ENCODE peak calls at places on chromosomes 3 and 15, in ten cellular contexts. R, A, C, J, K, Z, D, U, N and O are unnamed samples.

GRCh38 chr15:87959658-87960057 is 296.9 kb downstream of the NTRK3 start:
- DNase-seq in R (no peak), A (no peak), C (no peak), J (no peak), K (no peak), Z (no peak), D (no peak), U (no peak), N (no peak), O (no peak)

GRCh38 chr15:73941044-73941443 is 14.8 kb downstream of the LOXL1 start:
- DNase-seq in R (peak), A (no peak), C (no peak), J (no peak), K (no peak), Z (no peak), D (peak), U (no peak), N (no peak), O (peak)

GRCh38 chr3:10273697-10274305 is 18.9 kb downstream of the GHRL start:
- DNase-seq in R (peak), A (no peak), C (peak), J (no peak), K (no peak), Z (no peak), D (peak), U (no peak), N (no peak), O (peak)

GRCh38 chr3:58049143-58049785 is 41.0 kb downstream of the FLNB start:
- DNase-seq in R (peak), A (peak), C (peak), J (no peak), K (no peak), Z (peak), D (peak), U (peak), N (peak), O (peak)

GRCh38 chr15:65365229-65365628 is 12.6 kb downstream of the IGDCC3 start:
- DNase-seq in R (no peak), A (no peak), C (no peak), J (no peak), K (no peak), Z (peak), D (no peak), U (no peak), N (peak), O (no peak)

GRCh38 chr15:35674873-35675781 is 129.2 kb upstream of the DPH6 start:
- DNase-seq in R (peak), A (no peak), C (no peak), J (no peak), K (no peak), Z (no peak), D (peak), U (no peak), N (no peak), O (peak)

GRCh38 chr3:50167069-50167781 is 12.1 kb downstream of the SEMA3F start:
- DNase-seq in R (no peak), A (no peak), C (no peak), J (no peak), K (no peak), Z (no peak), D (peak), U (no peak), N (no peak), O (no peak)

GRCh38 chr3:87026246-87026645 is 35.3 kb upstream of the VGLL3 start:
- DNase-seq in R (no peak), A (no peak), C (no peak), J (no peak), K (no peak), Z (no peak), D (no peak), U (no peak), N (no peak), O (no peak)

GRCh38 chr15:83818591-83818990 is 164.7 kb downstream of the ADAMTSL3 start:
- DNase-seq in R (no peak), A (no peak), C (no peak), J (no peak), K (no peak), Z (no peak), D (no peak), U (no peak), N (no peak), O (no peak)

GRCh38 chr3:48514431-48515227 is 10.7 kb upstream of the SHISA5 start:
- DNase-seq in R (no peak), A (no peak), C (no peak), J (no peak), K (peak), Z (no peak), D (no peak), U (no peak), N (no peak), O (no peak)

GRCh38 chr15:86355798-86356197 is 276.1 kb downstream of the AGBL1 start:
- DNase-seq in R (no peak), A (no peak), C (no peak), J (peak), K (no peak), Z (no peak), D (no peak), U (no peak), N (peak), O (no peak)

GRCh38 chr3:117282506-117282905 is 572.9 kb downstream of the TUSC7 start:
- DNase-seq in R (no peak), A (no peak), C (no peak), J (no peak), K (no peak), Z (no peak), D (no peak), U (no peak), N (no peak), O (no peak)

GRCh38 chr3:139434764-139435291 is 41.5 kb downstream of the RBP2 start:
- DNase-seq in R (peak), A (no peak), C (no peak), J (no peak), K (no peak), Z (no peak), D (peak), U (peak), N (peak), O (peak)

GRCh38 chr3:113495035-113495434 is 19.9 kb downstream of the SPICE1 start:
- DNase-seq in R (peak), A (no peak), C (no peak), J (peak), K (peak), Z (no peak), D (peak), U (peak), N (peak), O (peak)

GRCh38 chr3:180564676-180565075 is 37.3 kb upstream of the TTC14 start:
- DNase-seq in R (peak), A (no peak), C (no peak), J (no peak), K (no peak), Z (no peak), D (no peak), U (no peak), N (no peak), O (no peak)

GRCh38 chr3:10962481-10963036 is 30.0 kb upstream of the SLC6A1 start:
- DNase-seq in R (no peak), A (no peak), C (no peak), J (no peak), K (no peak), Z (no peak), D (no peak), U (peak), N (no peak), O (no peak)

GRCh38 chr3:143436231-143436930 is 316.8 kb downstream of the CHST2 start:
- DNase-seq in R (peak), A (no peak), C (no peak), J (no peak), K (no peak), Z (no peak), D (peak), U (no peak), N (no peak), O (no peak)

GRCh38 chr15:67479781-67480180 is 41.1 kb upstream of the C15orf61 start:
- DNase-seq in R (peak), A (no peak), C (no peak), J (no peak), K (no peak), Z (no peak), D (peak), U (no peak), N (no peak), O (peak)

GRCh38 chr15:85063088-85063487 is 81.4 kb downstream of the PDE8A start:
- DNase-seq in R (no peak), A (no peak), C (no peak), J (no peak), K (no peak), Z (no peak), D (peak), U (no peak), N (no peak), O (no peak)

GRCh38 chr3:42397644-42398043 is 12.8 kb downstream of the LYZL4 start:
- DNase-seq in R (no peak), A (no peak), C (no peak), J (no peak), K (no peak), Z (no peak), D (no peak), U (no peak), N (no peak), O (no peak)

GRCh38 chr3:183486472-183486871 is 58.1 kb upstream of the MCF2L2 start:
- DNase-seq in R (no peak), A (no peak), C (no peak), J (no peak), K (no peak), Z (no peak), D (no peak), U (no peak), N (peak), O (no peak)

GRCh38 chr15:65259367-65259781 is 27.3 kb downstream of the PARP16 start:
- DNase-seq in R (peak), A (peak), C (no peak), J (no peak), K (no peak), Z (peak), D (no peak), U (peak), N (no peak), O (no peak)

GRCh38 chr3:189914799-189915198 is 205.9 kb downstream of the P3H2 start:
- DNase-seq in R (peak), A (no peak), C (no peak), J (peak), K (no peak), Z (no peak), D (peak), U (no peak), N (no peak), O (peak)

GRCh38 chr15:91795281-91795680 is 58.2 kb upstream of the SLCO3A1 start:
- DNase-seq in R (no peak), A (no peak), C (no peak), J (no peak), K (no peak), Z (no peak), D (no peak), U (no peak), N (no peak), O (no peak)

GRCh38 chr3:173584834-173585831 is 187.6 kb downstream of the NLGN1 start:
- DNase-seq in R (peak), A (no peak), C (no peak), J (no peak), K (peak), Z (peak), D (peak), U (peak), N (peak), O (peak)
- H3K4me3 ChIP-seq in R (peak), A (peak), C (peak), J (no peak), K (peak), Z (peak), D (peak), U (no peak), N (peak), O (peak)

DNA sequence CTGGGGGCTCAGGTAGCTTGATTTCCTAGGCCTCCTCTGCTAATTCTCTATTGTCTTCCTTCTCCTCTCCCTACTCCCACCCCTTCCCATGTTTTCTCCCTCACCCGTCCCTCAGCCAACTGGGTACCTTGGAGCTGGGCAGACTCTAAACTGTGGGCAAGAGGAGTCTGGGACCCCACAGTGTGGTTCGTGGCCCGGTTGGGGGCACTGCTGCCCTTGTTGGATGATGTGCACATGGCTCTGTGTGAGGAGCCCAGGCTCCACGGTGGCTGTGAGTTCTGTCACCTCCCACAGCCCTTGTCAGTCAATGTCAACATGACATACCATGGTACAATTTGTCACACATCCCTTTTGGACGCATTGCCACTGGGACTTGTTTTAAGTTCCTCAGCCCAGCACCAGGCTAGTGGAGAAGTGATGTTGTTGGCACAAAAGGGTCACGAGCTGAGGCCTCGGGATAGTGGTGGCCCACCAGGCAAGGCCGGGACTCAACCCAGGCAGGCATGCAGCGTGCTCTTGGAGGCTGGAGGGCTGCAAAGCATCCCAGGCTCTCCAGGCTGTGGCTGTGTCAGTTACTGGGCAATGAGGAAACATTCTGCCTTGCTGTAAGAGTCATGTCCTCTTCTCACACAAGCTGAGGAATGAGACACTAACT is 142.3 kb downstream of the TLE3 start:
- DNase-seq in R (no peak), A (no peak), C (no peak), J (no peak), K (no peak), Z (no peak), D (no peak), U (no peak), N (no peak), O (no peak)
- TF ChIP-seq CTCF in R (no peak), A (no peak), C (no peak), J (no peak), K (no peak), Z (no peak), D (no peak), U (no peak), N (no peak), O (no peak)

DNA sequence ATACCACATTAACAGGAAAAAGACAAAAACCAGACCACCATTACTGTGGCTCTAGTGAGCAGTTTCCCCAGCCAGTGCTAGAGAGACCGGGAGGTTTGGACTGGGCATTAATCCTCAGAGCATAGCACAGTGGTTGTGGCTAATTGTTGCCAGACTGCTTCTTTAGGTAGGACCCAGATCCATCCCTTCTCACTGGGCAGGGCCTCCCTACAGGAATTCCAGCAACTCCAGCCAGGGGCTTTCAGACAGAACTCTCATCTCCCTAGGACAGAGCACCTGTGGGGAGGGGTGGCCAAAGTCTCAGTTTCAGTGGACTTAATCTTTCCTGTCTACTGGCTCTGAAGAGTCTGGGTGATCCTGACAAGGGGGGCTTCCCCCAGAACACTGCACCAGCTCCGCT is 759.6 kb downstream of the SQOR start:
- DNase-seq in R (no peak), A (no peak), C (no peak), J (no peak), K (no peak), Z (no peak), D (no peak), U (no peak), N (peak), O (no peak)
- H3K4me3 ChIP-seq in R (no peak), A (no peak), C (no peak), J (no peak), K (no peak), Z (no peak), D (no peak), U (no peak), N (no peak), O (no peak)

GRCh38 chr3:100606894-100607512 is 2.4 kb upstream of the ADGRG7 start:
- DNase-seq in R (no peak), A (no peak), C (no peak), J (no peak), K (peak), Z (no peak), D (no peak), U (no peak), N (no peak), O (no peak)

GRCh38 chr3:100602506-100603444 is 6.6 kb upstream of the ADGRG7 start:
- DNase-seq in R (peak), A (no peak), C (no peak), J (no peak), K (peak), Z (no peak), D (peak), U (no peak), N (peak), O (peak)

GRCh38 chr3:100605358-100605757 is 4.0 kb upstream of the ADGRG7 start:
- DNase-seq in R (no peak), A (no peak), C (no peak), J (no peak), K (no peak), Z (no peak), D (no peak), U (no peak), N (no peak), O (no peak)

GRCh38 chr3:100600181-100601042 is 9.0 kb upstream of the ADGRG7 start:
- DNase-seq in R (no peak), A (no peak), C (no peak), J (peak), K (peak), Z (no peak), D (no peak), U (no peak), N (no peak), O (no peak)

DNA sequence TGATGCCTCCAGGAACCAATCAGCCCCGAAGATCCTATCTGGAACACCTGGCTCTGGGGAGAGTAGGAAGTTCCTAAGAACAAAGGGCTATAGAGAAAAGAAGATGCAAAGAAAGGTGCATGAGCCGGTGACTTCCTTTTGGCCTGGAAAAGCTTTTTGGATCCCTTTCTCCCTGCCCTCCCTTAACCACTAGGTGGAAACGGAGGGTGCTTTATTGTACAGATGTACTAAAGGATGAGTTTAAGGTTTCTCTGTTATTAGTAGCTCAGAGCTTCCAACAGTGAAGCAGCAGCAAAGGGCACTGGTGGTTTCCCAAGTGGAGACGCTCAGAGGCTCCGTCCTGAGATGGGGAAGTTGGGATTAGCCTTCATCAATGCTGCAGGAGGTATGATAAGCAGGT is 6.0 kb upstream of the ADGRG7 start:
- DNase-seq in R (peak), A (no peak), C (no peak), J (peak), K (peak), Z (no peak), D (peak), U (no peak), N (peak), O (peak)
- TF ChIP-seq CTCF in R (peak), A (peak), C (no peak), J (no peak), K (peak), Z (no peak), D (peak), U (no peak), N (peak), O (peak)

DNA sequence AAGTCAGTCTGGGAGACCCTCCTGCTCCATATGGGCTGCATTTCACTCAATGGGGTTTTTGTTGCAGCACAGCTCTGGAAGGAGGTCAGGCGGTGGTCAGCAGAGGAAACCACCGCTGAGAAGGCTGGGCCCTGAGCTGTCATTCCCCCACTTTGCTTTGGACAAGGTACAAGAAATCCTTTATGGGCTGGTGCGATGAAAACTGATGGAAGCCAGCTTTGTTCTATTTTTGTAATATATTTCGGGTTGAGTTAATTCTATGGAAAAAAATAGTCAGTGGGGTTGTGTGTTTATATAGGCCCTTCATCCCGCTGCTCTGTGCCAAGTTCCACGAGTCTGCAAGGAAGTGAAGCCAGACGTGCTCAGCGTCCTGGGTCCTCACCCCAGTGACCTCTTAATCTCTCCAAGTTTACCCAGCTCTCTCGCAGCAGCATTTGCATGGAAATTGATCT is 157.2 kb upstream of the TMC3 start:
- DNase-seq in R (no peak), A (no peak), C (no peak), J (no peak), K (no peak), Z (no peak), D (peak), U (no peak), N (peak), O (no peak)
- H3K4me3 ChIP-seq in R (no peak), A (no peak), C (no peak), J (no peak), K (no peak), Z (no peak), D (no peak), U (no peak), N (no peak), O (no peak)

DNA sequence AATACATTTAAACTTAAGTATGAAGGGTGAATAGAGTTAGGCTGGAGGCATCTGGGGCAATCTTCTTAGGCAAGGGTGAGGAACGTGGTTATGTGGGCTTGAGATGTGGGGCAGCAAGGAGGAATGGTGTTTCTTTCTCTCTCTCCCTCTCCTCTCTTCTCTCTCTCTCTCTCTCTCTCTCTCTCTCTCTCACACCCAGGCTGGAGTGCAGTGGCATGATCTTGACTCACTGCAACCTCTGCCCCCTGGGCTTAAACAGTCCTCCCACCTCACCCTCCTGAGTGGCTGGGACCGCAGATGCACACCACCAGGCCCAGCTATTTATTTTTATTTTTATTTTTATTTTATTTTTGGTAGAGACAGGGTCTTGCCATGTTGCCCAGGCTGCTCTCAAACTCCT is 4.0 kb upstream of the MGA start:
- DNase-seq in R (peak), A (no peak), C (no peak), J (no peak), K (no peak), Z (no peak), D (peak), U (no peak), N (no peak), O (no peak)
- TF ChIP-seq CTCF in R (no peak), A (no peak), C (no peak), J (no peak), K (no peak), Z (no peak), D (no peak), U (no peak), N (no peak), O (no peak)

DNA sequence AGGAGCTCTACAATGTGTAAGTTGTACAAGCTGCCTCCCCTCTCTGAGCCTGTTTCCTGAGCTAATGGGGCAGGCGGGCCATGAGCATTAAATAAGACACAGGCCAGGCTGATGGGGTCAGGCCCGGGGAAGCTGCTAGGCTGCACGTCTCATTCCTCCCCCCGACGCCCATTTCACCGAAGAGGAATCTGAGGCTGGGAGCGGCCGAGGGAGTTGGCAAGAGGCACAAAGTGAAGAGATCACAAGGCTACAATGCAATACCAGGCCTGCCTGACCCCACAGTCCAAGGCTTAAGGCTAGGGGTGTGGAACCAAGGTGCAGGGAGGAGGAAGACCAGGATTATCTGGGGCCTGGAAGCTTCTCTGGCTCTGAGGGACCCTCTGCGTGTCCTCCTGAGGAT is 19.4 kb downstream of the PLXND1 start:
- DNase-seq in R (peak), A (peak), C (no peak), J (no peak), K (no peak), Z (peak), D (no peak), U (peak), N (no peak), O (no peak)
- H3K4me3 ChIP-seq in R (no peak), A (no peak), C (no peak), J (no peak), K (no peak), Z (no peak), D (no peak), U (no peak), N (no peak), O (no peak)